ENCODE peak calls at places on chromosome 21, in ten cellular contexts. J, X, D, A, Y, N, Z, E, M and W are unnamed samples.

GRCh38 chr21:16308269-16308668 is 578.5 kb downstream of the USP25 start:
- DNase-seq in J (no peak), X (no peak), D (no peak), A (no peak), Y (peak; percentile 54), N (no peak), Z (no peak), E (no peak), M (no peak), W (peak; percentile 62)

GRCh38 chr21:44527983-44528633 is 11.9 kb downstream of the KRTAP10-1 start:
- DNase-seq in J (peak; percentile 6), X (no peak), D (no peak), A (peak; percentile 23), Y (no peak), N (peak; percentile 11), Z (no peak), E (no peak), M (peak; percentile 35), W (no peak)

GRCh38 chr21:25670726-25671125 is 31.7 kb downstream of the JAM2 start:
- DNase-seq in J (no peak), X (no peak), D (no peak), A (no peak), Y (peak; percentile 36), N (no peak), Z (no peak), E (no peak), M (no peak), W (no peak)

GRCh38 chr21:29436143-29436542 is 137.4 kb downstream of the BACH1 start:
- DNase-seq in J (peak; percentile 19), X (no peak), D (no peak), A (no peak), Y (peak; percentile 26), N (no peak), Z (no peak), E (no peak), M (no peak), W (no peak)

GRCh38 chr21:38479641-38480515 is 18.4 kb downstream of the ERG start:
- DNase-seq in J (no peak), X (no peak), D (no peak), A (no peak), Y (no peak), N (no peak), Z (no peak), E (no peak), M (no peak), W (no peak)

GRCh38 chr21:23578027-23578426 is 2029.3 kb downstream of the MRPL39 start:
- DNase-seq in J (no peak), X (no peak), D (no peak), A (no peak), Y (no peak), N (no peak), Z (no peak), E (no peak), M (no peak), W (no peak)

GRCh38 chr21:41653944-41654625 is 112.8 kb downstream of the RIPK4 start:
- DNase-seq in J (no peak), X (no peak), D (peak; percentile 52), A (no peak), Y (peak; percentile 79), N (no peak), Z (no peak), E (peak; percentile 92), M (no peak), W (no peak)

GRCh38 chr21:41745026-41745820 is 21.6 kb downstream of the RIPK4 start:
- DNase-seq in J (no peak), X (no peak), D (no peak), A (peak; percentile 42), Y (no peak), N (no peak), Z (no peak), E (no peak), M (no peak), W (no peak)

GRCh38 chr21:24658016-24658415 is 949.3 kb downstream of the MRPL39 start:
- DNase-seq in J (no peak), X (no peak), D (no peak), A (no peak), Y (no peak), N (no peak), Z (no peak), E (no peak), M (no peak), W (no peak)

GRCh38 chr21:37819372-37819771 is 96.9 kb downstream of the KCNJ6 start:
- DNase-seq in J (no peak), X (no peak), D (no peak), A (no peak), Y (no peak), N (no peak), Z (no peak), E (no peak), M (no peak), W (no peak)

GRCh38 chr21:45598666-45599065 is 44.9 kb upstream of the PCBP3 start:
- DNase-seq in J (no peak), X (no peak), D (no peak), A (no peak), Y (no peak), N (peak; percentile 20), Z (no peak), E (no peak), M (no peak), W (no peak)

GRCh38 chr21:43810505-43811261 is 21.3 kb downstream of the RRP1 start:
- DNase-seq in J (peak; percentile 87), X (peak; percentile 92), D (no peak), A (peak; percentile 94), Y (peak; percentile 71), N (peak; percentile 84), Z (peak; percentile 76), E (peak; percentile 77), M (peak; percentile 99), W (peak; percentile 86)

GRCh38 chr21:45892156-45892919 is 89.2 kb upstream of the COL6A1 start:
- DNase-seq in J (peak; percentile 35), X (peak; percentile 43), D (no peak), A (peak; percentile 59), Y (no peak), N (no peak), Z (no peak), E (no peak), M (no peak), W (no peak)

GRCh38 chr21:24147674-24148073 is 1459.6 kb downstream of the MRPL39 start:
- DNase-seq in J (no peak), X (no peak), D (no peak), A (no peak), Y (no peak), N (no peak), Z (no peak), E (no peak), M (no peak), W (no peak)

GRCh38 chr21:41631564-41632461 is 123.9 kb upstream of the TMPRSS2 start:
- DNase-seq in J (no peak), X (no peak), D (no peak), A (no peak), Y (peak; percentile 65), N (no peak), Z (no peak), E (no peak), M (no peak), W (no peak)

GRCh38 chr21:17462276-17462981 is 50.4 kb upstream of the CXADR start:
- DNase-seq in J (no peak), X (no peak), D (no peak), A (peak; percentile 83), Y (peak; percentile 67), N (no peak), Z (no peak), E (no peak), M (no peak), W (no peak)

GRCh38 chr21:45029298-45029967 is 44.9 kb upstream of the ADARB1 start:
- DNase-seq in J (peak; percentile 60), X (no peak), D (no peak), A (peak; percentile 56), Y (peak; percentile 46), N (no peak), Z (no peak), E (no peak), M (peak; percentile 76), W (peak; percentile 89)

GRCh38 chr21:44931501-44932365 is 8.1 kb upstream of the SLX9 start:
- DNase-seq in J (peak; percentile 15), X (peak; percentile 40), D (no peak), A (peak; percentile 64), Y (no peak), N (no peak), Z (no peak), E (no peak), M (peak; percentile 69), W (no peak)

GRCh38 chr21:34180406-34180805 is 107.0 kb downstream of the MRPS6 start:
- DNase-seq in J (no peak), X (no peak), D (no peak), A (no peak), Y (no peak), N (no peak), Z (no peak), E (no peak), M (no peak), W (no peak)
- H3K4me3 ChIP-seq in J (peak overlapping the region; percentile 34), X (no peak overlapping the region), D (no peak overlapping the region), A (peak overlapping the region; percentile 3), Y (no peak overlapping the region), N (peak overlapping the region; percentile 19), Z (no peak overlapping the region), E (no peak overlapping the region), M (no peak overlapping the region), W (no peak overlapping the region)

GRCh38 chr21:14536929-14537328 is 9.2 kb downstream of the SAMSN1 start:
- DNase-seq in J (no peak), X (no peak), D (no peak), A (no peak), Y (no peak), N (no peak), Z (no peak), E (no peak), M (no peak), W (no peak)
- H3K4me3 ChIP-seq in J (no peak overlapping the region), X (no peak overlapping the region), D (no peak overlapping the region), A (no peak overlapping the region), Y (no peak overlapping the region), N (no peak overlapping the region), Z (no peak overlapping the region), E (no peak overlapping the region), M (no peak overlapping the region), W (no peak overlapping the region)

GRCh38 chr21:33644383-33645074 is 2.2 kb downstream of the ITSN1 start:
- DNase-seq in J (no peak), X (no peak), D (peak; percentile 56), A (no peak), Y (peak; percentile 91), N (no peak), Z (no peak), E (no peak), M (peak; percentile 48), W (no peak)
- H3K4me3 ChIP-seq in J (peak overlapping the region; percentile 92), X (no peak overlapping the region), D (peak overlapping the region; percentile 84), A (peak overlapping the region; percentile 87), Y (peak overlapping the region; percentile 80), N (no peak overlapping the region), Z (no peak overlapping the region), E (no peak overlapping the region), M (peak overlapping the region; percentile 91), W (no peak overlapping the region)

DNA sequence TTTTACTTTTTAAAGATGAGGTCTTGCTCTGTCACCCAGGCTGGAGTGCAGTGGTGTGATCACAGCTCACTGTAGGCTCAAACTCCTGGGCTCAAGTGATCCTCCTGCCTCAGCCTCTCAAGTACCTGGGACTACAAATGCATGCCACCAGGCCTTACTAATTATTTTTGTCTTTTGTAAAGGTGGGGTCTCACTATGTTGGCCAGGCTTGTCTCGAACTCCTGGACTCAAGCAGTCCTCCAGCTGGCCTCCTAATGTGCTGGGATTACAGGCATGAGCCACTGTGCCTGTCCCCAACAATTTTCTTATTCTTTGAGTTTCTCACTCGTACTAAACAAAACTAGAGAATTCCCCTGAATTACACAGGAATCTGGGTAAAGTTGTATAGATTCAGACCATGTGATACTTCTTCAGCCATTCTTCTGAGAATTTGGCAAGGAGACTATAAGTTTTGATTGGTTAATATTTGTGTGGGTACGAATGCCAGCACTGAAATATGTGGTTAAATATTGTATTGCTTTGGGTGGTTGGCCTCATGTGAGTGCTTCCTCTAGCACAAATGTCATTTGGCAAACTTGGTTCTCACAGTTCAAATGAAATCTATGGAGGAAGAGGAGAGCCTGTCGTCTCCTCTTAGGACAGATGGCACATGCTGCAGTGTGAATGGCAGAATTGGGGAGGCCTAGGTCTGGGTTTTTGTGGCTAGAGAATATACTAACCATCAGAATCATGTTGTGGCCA is 104.9 kb downstream of the RUNX1 start:
- DNase-seq in J (no peak), X (no peak), D (no peak), A (no peak), Y (no peak), N (no peak), Z (no peak), E (no peak), M (no peak), W (no peak)
- H3K4me3 ChIP-seq in J (no peak overlapping the region), X (no peak overlapping the region), D (no peak overlapping the region), A (no peak overlapping the region), Y (no peak overlapping the region), N (no peak overlapping the region), Z (no peak overlapping the region), E (no peak overlapping the region), M (no peak overlapping the region), W (no peak overlapping the region)